ENCODE peak calls at places on chromosomes 5 and 9, in five cellular contexts. A, N, O, P and U are unnamed samples.

GRCh38 chr9:91164724-91165520 is 196.8 kb downstream of the AUH start:
- DNase-seq in P (no peak), N (no peak), A (peak), O (no peak), U (peak)

GRCh38 chr9:136902259-136902821 is 16.0 kb downstream of the TRAF2 start:
- DNase-seq in P (peak), N (peak), O (no peak), A (peak), U (peak)

GRCh38 chr9:7239708-7240107 is 481.9 kb downstream of the KDM4C start:
- DNase-seq in O (no peak), A (no peak), N (no peak), P (no peak), U (no peak)

GRCh38 chr5:88830567-88830966 is 52.4 kb downstream of the MEF2C start:
- DNase-seq in P (no peak), O (no peak), N (no peak), A (no peak), U (no peak)

GRCh38 chr9:109097156-109097555 is 22.6 kb downstream of the TMEM245 start:
- DNase-seq in A (no peak), O (no peak), N (no peak), P (no peak), U (no peak)

GRCh38 chr5:125719681-125720676 is 703.2 kb upstream of the GRAMD2B start:
- DNase-seq in O (no peak), N (no peak), A (peak), P (no peak), U (no peak)

GRCh38 chr9:98795970-98796363 is 388 bp downstream of the ANKS6 start:
- DNase-seq in A (peak), N (no peak), O (peak), P (peak), U (no peak)

GRCh38 chr5:1505506-1506241 is 18.1 kb downstream of the LPCAT1 start:
- DNase-seq in A (no peak), N (no peak), P (no peak), O (no peak), U (no peak)

GRCh38 chr9:83166369-83166768 is 103.4 kb upstream of the RASEF start:
- DNase-seq in P (no peak), A (peak), O (no peak), N (no peak), U (no peak)

GRCh38 chr9:137064027-137064879 is 6.1 kb downstream of the SAPCD2 start:
- DNase-seq in P (no peak), N (peak), A (peak), O (peak), U (peak)

GRCh38 chr5:53971096-53971495 is 339.3 kb downstream of the ARL15 start:
- DNase-seq in P (no peak), N (no peak), A (no peak), O (no peak), U (no peak)

GRCh38 chr5:39063037-39063436 is 11.2 kb downstream of the RICTOR start:
- DNase-seq in O (no peak), A (no peak), P (no peak), N (no peak), U (no peak)

GRCh38 chr5:170301901-170302728 is 4.5 kb upstream of the LCP2 start:
- DNase-seq in A (no peak), O (no peak), P (no peak), N (no peak), U (no peak)